ENCODE peak calls at places on chromosomes 3 and 15, in four cellular contexts. L is OCI-LY7, Z is tibial artery, U is AG04449. Q is an unnamed sample.

GRCh38 chr3:11560746-11561145 is 83.0 kb downstream of the VGLL4 start:
- DNase-seq in L (no peak), Z (peak), U (no peak), Q (no peak)

GRCh38 chr15:55627730-55628368 is 39.7 kb upstream of the PYGO1 start:
- DNase-seq in L (no peak), Z (no peak), U (peak), Q (no peak)

GRCh38 chr3:143150979-143151726 is 31.6 kb downstream of the CHST2 start:
- DNase-seq in L (no peak), Z (no peak), U (no peak), Q (no peak)

GRCh38 chr15:65165875-65166274 is 19.3 kb downstream of the CLPX start:
- DNase-seq in L (no peak), Z (no peak), U (no peak), Q (no peak)

GRCh38 chr3:69914395-69914794 is 85.1 kb upstream of the SAMMSON start:
- DNase-seq in L (no peak), Z (no peak), U (no peak), Q (no peak)

GRCh38 chr15:74616996-74617395 is 1.4 kb downstream of the CLK3 start:
- DNase-seq in L (no peak), Z (no peak), U (no peak), Q (no peak)

GRCh38 chr15:38042707-38043445 is 108.4 kb downstream of the TMCO5A start:
- DNase-seq in L (peak), Z (no peak), U (no peak), Q (no peak)

GRCh38 chr15:94395626-94396025 is 164.3 kb downstream of the MCTP2 start:
- DNase-seq in L (no peak), Z (no peak), U (peak), Q (no peak)

GRCh38 chr3:143190101-143190500 is 70.5 kb downstream of the CHST2 start:
- DNase-seq in L (no peak), Z (no peak), U (no peak), Q (no peak)

GRCh38 chr15:78461171-78461881 is 23.3 kb downstream of the IREB2 start:
- DNase-seq in L (no peak), Z (no peak), U (no peak), Q (no peak)

GRCh38 chr15:96170616-96171270 is 159.8 kb upstream of the NR2F2 start:
- DNase-seq in L (no peak), Z (no peak), U (no peak), Q (no peak)

GRCh38 chr3:39101022-39101689 is 6.3 kb downstream of the GORASP1 start:
- DNase-seq in L (peak), Z (no peak), U (no peak), Q (peak)

GRCh38 chr3:21551019-21551418 is 200.0 kb downstream of the ZNF385D start:
- DNase-seq in L (no peak), Z (no peak), U (no peak), Q (no peak)

GRCh38 chr3:22886394-22886793 is 316.7 kb upstream of the UBE2E2 start:
- DNase-seq in L (no peak), Z (no peak), U (no peak), Q (no peak)

GRCh38 chr3:33392703-33393125 is 47.5 kb downstream of the UBP1 start:
- DNase-seq in L (no peak), Z (no peak), U (peak), Q (no peak)

GRCh38 chr3:111538687-111539086 is 3.3 kb upstream of the CD96 start:
- DNase-seq in L (no peak), Z (no peak), U (no peak), Q (peak)

GRCh38 chr3:134590766-134591165 is 60.1 kb downstream of the KY start:
- DNase-seq in L (no peak), Z (no peak), U (no peak), Q (no peak)

GRCh38 chr15:65409284-65409631 is 13.5 kb downstream of the IGDCC4 start:
- DNase-seq in L (peak), Z (no peak), U (peak), Q (peak)

GRCh38 chr3:77667901-77668300 is 628.0 kb downstream of the ROBO2 start:
- DNase-seq in L (no peak), Z (no peak), U (no peak), Q (no peak)

GRCh38 chr15:69414702-69415161 is 583 bp downstream of the KIF23 start:
- DNase-seq in L (peak), Z (no peak), U (peak), Q (peak)

GRCh38 chr15:90829942-90830440 is 38.4 kb upstream of the FURIN start:
- DNase-seq in L (peak), Z (no peak), U (no peak), Q (peak)

GRCh38 chr15:89654847-89655805 is at the start of gene KIF7:
- DNase-seq in L (no peak), Z (no peak), U (no peak), Q (no peak)

GRCh38 chr15:70832176-70832575 is 21.8 kb downstream of the LARP6 start:
- DNase-seq in L (no peak), Z (no peak), U (no peak), Q (no peak)

GRCh38 chr15:100808691-100809090 is 70.9 kb upstream of the ALDH1A3 start:
- DNase-seq in L (no peak), Z (no peak), U (no peak), Q (no peak)

GRCh38 chr3:25897019-25897418 is 107.1 kb downstream of the OXSM start:
- DNase-seq in L (peak), Z (no peak), U (no peak), Q (peak)

GRCh38 chr3:101531473-101532086 is 18.6 kb upstream of the SENP7 start:
- DNase-seq in L (no peak), Z (no peak), U (no peak), Q (no peak)

GRCh38 chr15:80942746-80943565 is 46.7 kb downstream of the MESD start:
- DNase-seq in L (no peak), Z (peak), U (no peak), Q (no peak)

GRCh38 chr3:14253022-14253761 is 74.6 kb downstream of the LSM3 start:
- DNase-seq in L (no peak), Z (peak), U (no peak), Q (no peak)

GRCh38 chr3:4985330-4986174 is 6.3 kb downstream of the BHLHE40 start:
- DNase-seq in L (no peak), Z (peak), U (no peak), Q (no peak)

GRCh38 chr15:100931143-100931890 is 12.2 kb downstream of the LRRK1 start:
- DNase-seq in L (peak), Z (no peak), U (no peak), Q (peak)

GRCh38 chr15:90664650-90665287 is 52.4 kb upstream of the BLM start:
- DNase-seq in L (no peak), Z (peak), U (no peak), Q (peak)

GRCh38 chr3:106814231-106814630 is 563.0 kb upstream of the CCDC54 start:
- DNase-seq in L (no peak), Z (no peak), U (no peak), Q (no peak)

GRCh38 chr15:43251863-43252241 is 14.9 kb downstream of the TGM5 start:
- DNase-seq in L (no peak), Z (no peak), U (no peak), Q (peak)

GRCh38 chr3:177051419-177051818 is 145.9 kb downstream of the TBL1XR1 start:
- DNase-seq in L (peak), Z (no peak), U (no peak), Q (no peak)

GRCh38 chr3:124764746-124765145 is 34.5 kb downstream of the UMPS start:
- DNase-seq in L (no peak), Z (no peak), U (no peak), Q (no peak)

GRCh38 chr3:42500091-42500490 is 2.4 kb upstream of the VIPR1 start:
- DNase-seq in L (no peak), Z (peak), U (no peak), Q (no peak)

GRCh38 chr3:24683511-24684384 is 189.1 kb upstream of the THRB start:
- DNase-seq in L (no peak), Z (no peak), U (no peak), Q (peak)

GRCh38 chr3:39267631-39268553 is 11.9 kb downstream of the CX3CR1 start:
- DNase-seq in L (no peak), Z (no peak), U (no peak), Q (peak)

GRCh38 chr3:139540686-139541085 is 1.1 kb upstream of the RBP1 start:
- DNase-seq in L (no peak), Z (no peak), U (no peak), Q (no peak)

GRCh38 chr3:157355276-157355675 is 81.4 kb upstream of the PTX3 start:
- DNase-seq in L (no peak), Z (no peak), U (no peak), Q (no peak)

GRCh38 chr3:50502225-50502583 is 1.2 kb downstream of the CACNA2D2 start:
- DNase-seq in L (no peak), Z (no peak), U (no peak), Q (no peak)

GRCh38 chr3:50502584-50503423 is 630 bp downstream of the CACNA2D2 start:
- DNase-seq in L (no peak), Z (no peak), U (no peak), Q (no peak)

GRCh38 chr3:50503947-50504346 is 513 bp upstream of the CACNA2D2 start:
- DNase-seq in L (no peak), Z (no peak), U (no peak), Q (no peak)

GRCh38 chr3:50504681-50505080 is 1.2 kb upstream of the CACNA2D2 start:
- DNase-seq in L (no peak), Z (no peak), U (no peak), Q (no peak)

GRCh38 chr3:50503504-50503903 is at the start of gene CACNA2D2:
- DNase-seq in L (no peak), Z (peak), U (no peak), Q (peak)
- H3K4me3 ChIP-seq in L (no peak), Z (peak), U (no peak), Q (no peak)

DNA sequence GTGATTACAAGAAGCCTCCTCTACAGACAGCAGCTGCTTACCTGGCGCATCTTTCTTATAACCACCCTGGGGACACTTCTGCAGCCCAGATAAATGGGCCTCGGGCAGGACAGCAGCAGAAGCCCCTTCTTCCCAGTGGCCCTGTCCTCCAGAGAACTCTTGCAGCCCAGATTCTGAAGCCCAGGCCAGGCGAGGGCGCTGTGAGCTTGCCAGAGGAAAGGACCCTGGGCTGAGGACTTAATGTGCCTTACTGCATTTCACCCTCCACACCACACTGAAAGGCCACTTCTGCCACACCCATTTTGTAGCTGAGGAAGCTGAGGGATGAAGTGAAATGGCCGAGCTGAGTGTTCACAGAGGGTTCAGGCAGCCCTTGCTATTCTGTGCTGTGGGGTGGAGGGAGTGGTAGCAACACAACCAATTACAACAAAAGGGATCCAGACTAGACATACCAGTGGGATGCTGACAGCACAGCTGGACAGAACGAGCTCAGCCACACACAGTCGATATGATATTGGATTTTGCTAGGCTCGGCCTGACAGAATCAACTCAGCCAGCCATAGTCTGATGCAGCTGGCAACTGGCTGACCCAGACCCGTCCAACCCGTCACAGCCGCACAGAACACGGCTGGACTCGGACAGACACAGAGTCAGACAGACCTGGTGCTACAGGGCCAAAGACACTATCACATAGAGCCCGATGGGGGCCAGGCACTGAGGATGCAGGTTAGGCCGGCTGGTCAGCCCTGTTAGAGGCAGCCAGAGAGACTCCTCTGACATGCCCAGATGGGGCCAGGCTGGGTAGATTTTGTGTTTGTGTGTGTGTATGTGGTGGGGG is 7.3 kb downstream of the ACOX2 start:
- DNase-seq in L (peak), Z (no peak), U (no peak), Q (peak)
- TF ChIP-seq CTCF in L (peak), Z (no peak), U (peak), Q (peak)

GRCh38 chr3:194768586-194768985 is 82.9 kb downstream of the FAM43A start:
- DNase-seq in L (no peak), Z (no peak), U (no peak), Q (no peak)
- H3K4me3 ChIP-seq in L (no peak), Z (peak), U (no peak), Q (no peak)

DNA sequence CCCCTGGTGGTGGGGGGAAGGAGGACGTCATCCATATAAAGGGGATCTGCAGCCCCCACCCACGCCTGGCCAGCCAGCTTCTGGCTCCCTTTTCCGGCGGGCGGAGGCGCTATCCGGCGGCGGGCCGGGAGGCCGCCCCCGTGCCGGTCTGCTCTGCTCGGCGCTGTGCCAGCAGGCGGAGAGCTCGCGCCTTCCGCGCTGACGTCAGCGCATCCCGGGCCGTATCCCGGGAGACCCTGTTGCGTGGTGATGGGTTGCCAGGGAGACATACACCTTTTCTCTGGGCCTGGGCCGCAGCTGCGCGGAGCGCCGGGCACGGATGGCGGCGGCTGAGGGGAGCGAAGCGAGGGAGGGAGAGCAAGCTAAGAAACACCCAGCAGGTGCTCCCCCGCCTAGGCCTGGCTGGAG is 1.1 kb downstream of the FAM131A start:
- DNase-seq in L (no peak), Z (peak), U (no peak), Q (no peak)
- TF ChIP-seq CTCF in L (no peak), Z (no peak), U (no peak), Q (no peak)

DNA sequence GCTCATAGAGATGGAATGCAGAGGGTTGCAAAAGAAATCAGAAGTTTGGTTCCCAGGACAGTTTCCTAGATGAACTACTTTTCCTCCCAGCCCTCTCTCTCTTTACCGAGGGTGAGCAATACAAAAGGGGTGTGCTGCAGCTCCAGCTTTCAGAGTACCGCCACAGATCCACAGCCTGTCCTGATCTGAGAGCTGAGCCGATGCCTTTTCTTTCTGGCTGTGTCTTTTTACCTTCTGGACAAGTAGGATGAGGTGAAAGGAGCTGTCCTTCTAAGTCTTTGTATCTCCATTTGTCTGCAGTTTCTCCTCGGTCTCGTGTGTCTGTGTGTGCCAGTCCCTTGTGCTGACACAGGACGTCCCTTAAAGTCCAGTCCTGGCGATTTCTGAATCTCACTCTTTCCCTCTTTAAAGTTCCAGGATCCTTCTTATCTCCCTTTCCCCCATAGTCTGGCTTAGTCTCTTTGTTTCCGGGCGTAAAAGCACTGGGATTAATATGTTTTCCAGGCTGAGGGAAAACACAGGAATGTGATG is 545 bp downstream of the CCDC80 start:
- DNase-seq in L (no peak), Z (no peak), U (peak), Q (no peak)
- H3K4me3 ChIP-seq in L (no peak), Z (peak), U (peak), Q (no peak)

DNA sequence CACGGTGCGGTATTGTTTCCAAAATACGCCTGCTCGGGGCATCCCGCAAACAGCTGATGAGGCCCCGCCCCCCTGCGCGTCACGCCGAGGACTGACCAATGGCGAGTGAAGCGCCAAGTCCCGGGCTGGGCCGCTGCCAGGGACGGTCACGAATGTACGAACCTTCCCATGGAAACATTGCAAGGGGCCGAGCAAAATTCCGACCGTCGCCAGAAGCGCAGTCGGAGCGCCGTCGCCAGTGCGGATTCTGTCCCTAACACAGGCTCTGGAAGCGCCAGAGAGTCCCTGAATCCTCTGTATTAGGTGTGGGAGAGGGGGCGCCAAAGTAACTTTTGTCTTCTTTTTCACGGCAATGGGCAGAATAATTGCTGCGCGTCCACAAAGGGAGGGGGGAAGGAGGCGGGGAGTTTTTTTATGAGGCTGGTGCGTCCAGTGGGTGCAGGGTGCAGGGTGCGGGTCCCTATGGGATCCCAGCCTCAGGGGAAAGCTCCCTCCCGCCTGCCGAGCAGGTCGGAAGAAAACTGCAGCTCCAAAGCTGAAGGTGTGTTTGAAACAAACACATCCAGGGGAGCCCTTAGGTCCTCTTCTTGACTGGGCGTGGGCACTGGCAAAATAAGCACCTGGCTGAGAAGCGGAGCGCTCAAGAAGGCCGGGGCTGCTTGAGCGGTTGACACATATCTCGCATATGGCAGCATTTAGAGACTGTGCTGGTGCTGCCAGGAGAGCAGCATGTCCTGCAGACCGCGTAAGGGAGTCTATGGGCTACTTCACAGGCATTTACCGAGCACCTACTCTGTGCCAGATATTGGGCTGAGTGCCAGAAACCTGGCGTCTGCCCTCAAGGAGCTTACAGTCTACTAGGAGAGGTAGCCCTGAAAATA is at the start of gene BMF:
- DNase-seq in L (peak), Z (peak), U (peak), Q (peak)
- TF ChIP-seq CTCF in L (peak), Z (peak), U (peak), Q (peak)